ENCODE peak calls at places on chromosomes 13 and 19, in eight cellular contexts. V is T-cell, H is HFF-Myc, P is tibial nerve, C is colonic mucosa, B is Right ventricle myocardium superior, M is EL, A is upper lobe of right lung. L is an unnamed sample.

GRCh38 chr19:38043649-38044144 is 136.7 kb downstream of the SIPA1L3 start:
- DNase-seq in V (no peak), H (no peak), P (no peak), C (no peak), B (peak), M (no peak), A (no peak), L (no peak)

GRCh38 chr13:34347784-34348573 is 530.0 kb downstream of the RFC3 start:
- DNase-seq in V (no peak), H (no peak), P (no peak), C (no peak), B (no peak), M (no peak), A (no peak), L (no peak)

GRCh38 chr19:7743425-7743841 is 3.9 kb downstream of the CD209 start:
- DNase-seq in V (no peak), H (no peak), P (no peak), C (no peak), B (no peak), M (no peak), A (no peak), L (no peak)

GRCh38 chr19:16795731-16796130 is 33.5 kb upstream of the SIN3B start:
- DNase-seq in V (no peak), H (no peak), P (no peak), C (no peak), B (no peak), M (no peak), A (no peak), L (no peak)

GRCh38 chr13:30697177-30697953 is 38.0 kb upstream of the ALOX5AP start:
- DNase-seq in V (no peak), H (no peak), P (no peak), C (peak), B (no peak), M (no peak), A (no peak), L (no peak)

GRCh38 chr13:25687622-25688225 is 315.9 kb downstream of the ATP8A2 start:
- DNase-seq in V (no peak), H (no peak), P (no peak), C (peak), B (no peak), M (no peak), A (no peak), L (no peak)

GRCh38 chr19:38441660-38442348 is 8.3 kb downstream of the RYR1 start:
- DNase-seq in V (no peak), H (no peak), P (no peak), C (no peak), B (no peak), M (no peak), A (no peak), L (no peak)

GRCh38 chr13:56201834-56202233 is 938.9 kb upstream of the PRR20A start:
- DNase-seq in V (no peak), H (no peak), P (no peak), C (no peak), B (no peak), M (no peak), A (no peak), L (no peak)

GRCh38 chr13:56906909-56907308 is 233.8 kb upstream of the PRR20A start:
- DNase-seq in V (no peak), H (no peak), P (no peak), C (no peak), B (no peak), M (no peak), A (no peak), L (no peak)

GRCh38 chr19:16587031-16588023 is 15.1 kb upstream of the SLC35E1 start:
- DNase-seq in V (peak), H (no peak), P (peak), C (peak), B (peak), M (peak), A (no peak), L (no peak)

GRCh38 chr19:38852231-38853044 is 2.7 kb upstream of the HNRNPL start:
- DNase-seq in V (peak), H (no peak), P (peak), C (peak), B (peak), M (peak), A (peak), L (peak)

GRCh38 chr13:103236213-103236612 is 170.0 kb upstream of the SLC10A2 start:
- DNase-seq in V (no peak), H (no peak), P (no peak), C (no peak), B (no peak), M (no peak), A (no peak), L (no peak)

GRCh38 chr13:105936816-105937215 is 598.6 kb downstream of the EFNB2 start:
- DNase-seq in V (no peak), H (no peak), P (no peak), C (no peak), B (no peak), M (no peak), A (no peak), L (no peak)

GRCh38 chr19:12967907-12968306 is 1.5 kb upstream of the DAND5 start:
- DNase-seq in V (no peak), H (no peak), P (no peak), C (no peak), B (no peak), M (no peak), A (no peak), L (no peak)

GRCh38 chr19:34120846-34121639 is 51.3 kb upstream of the LSM14A start:
- DNase-seq in V (peak), H (no peak), P (no peak), C (peak), B (no peak), M (peak), A (no peak), L (no peak)

GRCh38 chr19:14366529-14366928 is 14.7 kb upstream of the ADGRE5 start:
- DNase-seq in V (peak), H (no peak), P (peak), C (peak), B (peak), M (peak), A (peak), L (peak)

GRCh38 chr13:73224708-73225107 is 165.9 kb downstream of the KLF5 start:
- DNase-seq in V (no peak), H (no peak), P (no peak), C (no peak), B (no peak), M (no peak), A (no peak), L (no peak)

GRCh38 chr13:76630629-76631028 is 255.6 kb downstream of the KCTD12 start:
- DNase-seq in V (no peak), H (no peak), P (no peak), C (no peak), B (no peak), M (no peak), A (no peak), L (no peak)

GRCh38 chr19:34226036-34226435 is 28.3 kb upstream of the GARRE1 start:
- DNase-seq in V (no peak), H (no peak), P (no peak), C (no peak), B (no peak), M (no peak), A (no peak), L (no peak)

GRCh38 chr13:36837354-36838092 is 18.5 kb downstream of the RFXAP start:
- DNase-seq in V (no peak), H (no peak), P (no peak), C (no peak), B (no peak), M (no peak), A (no peak), L (no peak)

GRCh38 chr19:45515081-45515624 is 7.9 kb downstream of the VASP start:
- DNase-seq in V (no peak), H (no peak), P (no peak), C (peak), B (peak), M (no peak), A (peak), L (peak)

GRCh38 chr19:38977445-38978314 is 2.1 kb upstream of the FBXO17 start:
- DNase-seq in V (no peak), H (no peak), P (no peak), C (no peak), B (no peak), M (peak), A (no peak), L (no peak)

GRCh38 chr13:50707533-50708096 is 135.9 kb downstream of the DLEU7 start:
- DNase-seq in V (no peak), H (no peak), P (no peak), C (no peak), B (no peak), M (no peak), A (no peak), L (no peak)

GRCh38 chr13:113552786-113553540 is 31.6 kb upstream of the TFDP1 start:
- DNase-seq in V (no peak), H (no peak), P (no peak), C (peak), B (no peak), M (no peak), A (peak), L (no peak)

GRCh38 chr19:17406039-17406886 is 833 bp upstream of the BST2 start:
- DNase-seq in V (no peak), H (no peak), P (no peak), C (no peak), B (no peak), M (peak), A (no peak), L (no peak)

GRCh38 chr19:1252818-1253513 is 4.6 kb downstream of the MIDN start:
- DNase-seq in V (peak), H (no peak), P (peak), C (peak), B (peak), M (peak), A (peak), L (peak)

GRCh38 chr13:94033098-94033497 is 446.4 kb downstream of the DCT start:
- DNase-seq in V (no peak), H (no peak), P (no peak), C (no peak), B (no peak), M (no peak), A (no peak), L (no peak)